ENCODE peak calls at places on chromosome 15, in four cellular contexts. T is NCI-H774, X is T-helper 9 cell, A is fibroblast of pulmonary artery. V is an unnamed sample.
A peak's percentile ranks its signal among the peaks of the same experiment; 100 is the strongest.

GRCh38 chr15:40280260-40281056 is 2.4 kb downstream of the ANKRD63 start:
- DNase-seq in T (no peak), X (no peak), A (no peak), V (no peak)

GRCh38 chr15:49468440-49468839 is 45.4 kb downstream of the FGF7 start:
- DNase-seq in T (no peak), X (no peak), A (no peak), V (no peak)

GRCh38 chr15:91237493-91237892 is 137.4 kb downstream of the SV2B start:
- DNase-seq in T (no peak), X (no peak), A (no peak), V (no peak)

GRCh38 chr15:23629234-23629805 is 18.3 kb downstream of the MAGEL2 start:
- DNase-seq in T (peak; percentile 35), X (no peak), A (peak; percentile 14), V (peak; percentile 4)

GRCh38 chr15:89034305-89034704 is 54.0 kb upstream of the ABHD2 start:
- DNase-seq in T (no peak), X (no peak), A (peak; percentile 43), V (peak; percentile 23)

GRCh38 chr15:72319360-72319984 is 485 bp downstream of the CELF6 start:
- DNase-seq in T (no peak), X (peak; percentile 53), A (peak; percentile 65), V (peak; percentile 55)

GRCh38 chr15:67188551-67189218 is 65.8 kb downstream of the AAGAB start:
- DNase-seq in T (no peak), X (no peak), A (peak; percentile 77), V (peak; percentile 95)

GRCh38 chr15:60043744-60044435 is 39.8 kb downstream of the FOXB1 start:
- DNase-seq in T (no peak), X (no peak), A (no peak), V (no peak)

GRCh38 chr15:34701536-34701935 is 53.3 kb downstream of the GJD2 start:
- DNase-seq in T (no peak), X (no peak), A (no peak), V (no peak)

GRCh38 chr15:40379374-40379773 is 3.1 kb upstream of the KNSTRN start:
- DNase-seq in T (no peak), X (no peak), A (no peak), V (no peak)

GRCh38 chr15:57485869-57486268 is 105.8 kb upstream of the MYZAP start:
- DNase-seq in T (no peak), X (no peak), A (peak; percentile 76), V (peak; percentile 91)

GRCh38 chr15:31248263-31248662 is 78.4 kb upstream of the KLF13 start:
- DNase-seq in T (no peak), X (no peak), A (no peak), V (no peak)

GRCh38 chr15:48644827-48645557 is 517 bp downstream of the FBN1 start:
- DNase-seq in T (no peak), X (no peak), A (peak; percentile 68), V (peak; percentile 69)

GRCh38 chr15:77637851-77638402 is 5.2 kb upstream of the LINGO1 start:
- DNase-seq in T (no peak), X (no peak), A (no peak), V (no peak)

GRCh38 chr15:59917504-59918157 is 86.5 kb upstream of the FOXB1 start:
- DNase-seq in T (peak; percentile 70), X (peak; percentile 38), A (peak; percentile 53), V (peak; percentile 28)

V was measured in fibroblast of lung.